ENCODE peak calls at places on chromosomes 7 and 10, in five cellular contexts. One of them, this sample, is unnamed.

GRCh38 chr10:18308600-18308999 is 168.4 kb downstream of the CACNB2 start:
- DNase-seq in HCT116: no peak
- DNase-seq in stimulated activated CD8-positive, alpha-beta memory T cell treated with anti-CD3 and anti-CD28 coated beads, Interleukin-7, amount 100 ng/mL, for 4 hours: no peak
- DNase-seq in AML-193: no peak
- DNase-seq in AG10803: no peak
- DNase-seq in this sample: no peak

GRCh38 chr10:94129393-94130130 is 135.8 kb downstream of the PLCE1 start:
- DNase-seq in AG10803: peak
- DNase-seq in stimulated activated CD8-positive, alpha-beta memory T cell treated with anti-CD3 and anti-CD28 coated beads, Interleukin-7, amount 100 ng/mL, for 4 hours: no peak
- DNase-seq in AML-193: no peak
- DNase-seq in HCT116: no peak
- DNase-seq in this sample: peak

GRCh38 chr10:89861199-89861573 is 159.8 kb downstream of the KIF20B start:
- DNase-seq in HCT116: no peak
- DNase-seq in AML-193: no peak
- DNase-seq in stimulated activated CD8-positive, alpha-beta memory T cell treated with anti-CD3 and anti-CD28 coated beads, Interleukin-7, amount 100 ng/mL, for 4 hours: no peak
- DNase-seq in AG10803: no peak
- DNase-seq in this sample: no peak

GRCh38 chr10:104433611-104434010 is 80.0 kb downstream of the CFAP58 start:
- DNase-seq in AG10803: no peak
- DNase-seq in stimulated activated CD8-positive, alpha-beta memory T cell treated with anti-CD3 and anti-CD28 coated beads, Interleukin-7, amount 100 ng/mL, for 4 hours: no peak
- DNase-seq in HCT116: no peak
- DNase-seq in AML-193: no peak
- DNase-seq in this sample: no peak

GRCh38 chr7:35647171-35647574 is 47.8 kb downstream of the HERPUD2 start:
- DNase-seq in stimulated activated CD8-positive, alpha-beta memory T cell treated with anti-CD3 and anti-CD28 coated beads, Interleukin-7, amount 100 ng/mL, for 4 hours: no peak
- DNase-seq in HCT116: no peak
- DNase-seq in AML-193: no peak
- DNase-seq in AG10803: no peak
- DNase-seq in this sample: no peak

GRCh38 chr10:30294506-30295280 is 54.4 kb downstream of the MTPAP start:
- DNase-seq in stimulated activated CD8-positive, alpha-beta memory T cell treated with anti-CD3 and anti-CD28 coated beads, Interleukin-7, amount 100 ng/mL, for 4 hours: no peak
- DNase-seq in HCT116: no peak
- DNase-seq in AG10803: no peak
- DNase-seq in AML-193: no peak
- DNase-seq in this sample: no peak

GRCh38 chr10:119538632-119539358 is 3.7 kb downstream of the RGS10 start:
- DNase-seq in HCT116: no peak
- DNase-seq in stimulated activated CD8-positive, alpha-beta memory T cell treated with anti-CD3 and anti-CD28 coated beads, Interleukin-7, amount 100 ng/mL, for 4 hours: peak
- DNase-seq in AML-193: no peak
- DNase-seq in AG10803: no peak
- DNase-seq in this sample: peak

GRCh38 chr10:110919349-110919931 is at the start of gene SHOC2:
- DNase-seq in AML-193: no peak
- DNase-seq in stimulated activated CD8-positive, alpha-beta memory T cell treated with anti-CD3 and anti-CD28 coated beads, Interleukin-7, amount 100 ng/mL, for 4 hours: peak
- DNase-seq in AG10803: no peak
- DNase-seq in HCT116: no peak
- DNase-seq in this sample: no peak

GRCh38 chr7:95391761-95392160 is 4.4 kb downstream of the PON3 start:
- DNase-seq in stimulated activated CD8-positive, alpha-beta memory T cell treated with anti-CD3 and anti-CD28 coated beads, Interleukin-7, amount 100 ng/mL, for 4 hours: no peak
- DNase-seq in AG10803: no peak
- DNase-seq in AML-193: no peak
- DNase-seq in HCT116: no peak
- DNase-seq in this sample: no peak

This sample was measured in EH.